ENCODE peak calls at places on chromosomes 12 and 14, in seven cellular contexts. N is endodermal cell, P is HCT116, D is neural progenitor cell, L is PC-9, U is endothelial cell of umbilical vein, S is stomach. H is an unnamed sample.

GRCh38 chr12:66118240-66118891 is 12.2 kb downstream of the LLPH start:
- DNase-seq in N (no peak), P (no peak), D (no peak), L (no peak), U (no peak), S (no peak), H (no peak)

GRCh38 chr12:128983371-128983770 is 130.1 kb downstream of the GLT1D1 start:
- DNase-seq in N (no peak), P (no peak), D (no peak), L (no peak), U (no peak), S (no peak), H (no peak)

GRCh38 chr14:22339277-22339676 is 249.7 kb downstream of the DAD1 start:
- DNase-seq in N (no peak), P (no peak), D (no peak), L (no peak), U (no peak), S (peak; percentile 46), H (peak; percentile 82)

GRCh38 chr12:1217191-1217949 is 226.3 kb downstream of the ERC1 start:
- DNase-seq in N (no peak), P (no peak), D (peak; percentile 50), L (peak; percentile 95), U (peak; percentile 89), S (no peak), H (no peak)

GRCh38 chr14:44820230-44820964 is 141.3 kb downstream of the KLHL28 start:
- DNase-seq in N (peak; percentile 90), P (no peak), D (peak; percentile 83), L (no peak), U (no peak), S (no peak), H (no peak)

GRCh38 chr12:48037267-48037915 is 33.1 kb upstream of the COL2A1 start:
- DNase-seq in N (peak; percentile 99), P (no peak), D (peak; percentile 95), L (no peak), U (no peak), S (no peak), H (peak; percentile 18)

GRCh38 chr12:62653740-62654139 is 187.1 kb downstream of the MON2 start:
- DNase-seq in N (peak; percentile 98), P (no peak), D (peak; percentile 38), L (no peak), U (no peak), S (no peak), H (no peak)

GRCh38 chr14:94919896-94920295 is 150.0 kb upstream of the GSC start:
- DNase-seq in N (no peak), P (no peak), D (no peak), L (no peak), U (no peak), S (no peak), H (no peak)

GRCh38 chr14:75426332-75427125 is 1.3 kb upstream of the JDP2 start:
- DNase-seq in N (no peak), P (no peak), D (no peak), L (no peak), U (no peak), S (no peak), H (no peak)

GRCh38 chr12:59149995-59150642 is 229.8 kb upstream of the LRIG3 start:
- DNase-seq in N (peak; percentile 52), P (peak; percentile 79), D (peak; percentile 91), L (peak; percentile 71), U (peak; percentile 89), S (no peak), H (peak; percentile 43)

GRCh38 chr14:75126121-75126544 is 715 bp downstream of the NEK9 start:
- DNase-seq in N (no peak), P (no peak), D (no peak), L (no peak), U (peak; percentile 33), S (no peak), H (no peak)

GRCh38 chr14:68365228-68365627 is 427.6 kb downstream of the ZFP36L1 start:
- DNase-seq in N (no peak), P (peak; percentile 8), D (no peak), L (peak; percentile 46), U (peak; percentile 43), S (no peak), H (peak; percentile 16)

GRCh38 chr14:101065696-101066694 is 162.5 kb upstream of the RTL1 start:
- DNase-seq in N (peak; percentile 20), P (no peak), D (no peak), L (no peak), U (no peak), S (no peak), H (no peak)

GRCh38 chr12:65778268-65779090 is 45.8 kb upstream of the HMGA2 start:
- DNase-seq in N (no peak), P (no peak), D (no peak), L (peak; percentile 52), U (peak; percentile 61), S (no peak), H (no peak)

GRCh38 chr12:45166056-45166455 is 49.8 kb upstream of the ANO6 start:
- DNase-seq in N (no peak), P (no peak), D (no peak), L (no peak), U (peak; percentile 11), S (no peak), H (no peak)

GRCh38 chr12:82723093-82723492 is 36.4 kb downstream of the TMTC2 start:
- DNase-seq in N (no peak), P (no peak), D (no peak), L (no peak), U (no peak), S (no peak), H (no peak)

GRCh38 chr14:63770187-63770807 is 42.4 kb upstream of the SGPP1 start:
- DNase-seq in N (peak; percentile 68), P (peak; percentile 36), D (peak; percentile 21), L (peak; percentile 50), U (peak; percentile 63), S (peak; percentile 54), H (peak; percentile 16)

GRCh38 chr12:4857472-4858291 is 52.0 kb upstream of the KCNA1 start:
- DNase-seq in N (peak; percentile 98), P (peak; percentile 39), D (peak; percentile 89), L (no peak), U (peak; percentile 63), S (peak; percentile 78), H (peak; percentile 20)

GRCh38 chr14:102450206-102451063 is 59.1 kb downstream of the ANKRD9 start:
- DNase-seq in N (no peak), P (no peak), D (no peak), L (no peak), U (no peak), S (no peak), H (no peak)

GRCh38 chr12:103269962-103270361 is 225.8 kb downstream of the C12orf42 start:
- DNase-seq in N (no peak), P (no peak), D (no peak), L (no peak), U (no peak), S (no peak), H (no peak)

GRCh38 chr12:48924617-48925217 is 575 bp downstream of the FKBP11 start:
- DNase-seq in N (peak; percentile 90), P (no peak), D (peak; percentile 58), L (no peak), U (peak; percentile 78), S (peak; percentile 66), H (no peak)

GRCh38 chr12:129193263-129193871 is 340.1 kb downstream of the GLT1D1 start:
- DNase-seq in N (peak; percentile 90), P (no peak), D (peak; percentile 37), L (no peak), U (no peak), S (peak; percentile 34), H (no peak)

GRCh38 chr12:7935773-7936581 is at the start of gene SLC2A3:
- DNase-seq in N (peak; percentile 97), P (no peak), D (peak; percentile 72), L (peak; percentile 86), U (peak; percentile 85), S (peak; percentile 32), H (peak; percentile 88)
- H3K9me3 ChIP-seq in N (peaks cover 5% of the 10 kb centered on the region), P (no peaks in the 10 kb centered on the region), D (no peaks in the 10 kb centered on the region), L (no peaks in the 10 kb centered on the region), U (no peaks in the 10 kb centered on the region), S (no peaks in the 10 kb centered on the region), H (no peaks in the 10 kb centered on the region)

DNA sequence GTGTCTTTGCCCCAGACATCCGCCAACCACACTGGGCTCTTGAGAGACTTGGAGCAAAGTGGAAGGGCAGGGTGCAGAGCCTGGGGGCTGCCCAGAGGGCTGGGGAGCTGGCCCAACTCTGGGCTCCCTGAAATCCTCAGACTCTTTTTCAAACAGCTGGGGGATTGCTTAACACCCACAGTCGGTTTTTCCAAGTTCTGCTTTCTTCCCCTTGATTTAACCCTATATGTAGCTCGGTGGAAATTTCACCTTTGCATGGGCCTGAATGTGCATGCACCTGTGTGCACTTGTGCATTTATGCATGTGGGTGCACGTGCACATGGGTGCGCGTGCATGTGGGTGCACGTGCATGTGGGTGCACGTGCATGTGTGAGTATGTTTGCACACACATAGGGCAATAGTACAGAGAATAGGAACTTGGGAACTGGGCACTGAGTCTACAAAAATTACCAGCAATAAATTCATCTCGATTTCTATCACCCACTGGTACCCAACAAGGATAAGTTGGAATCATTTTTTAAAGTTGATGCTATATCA is 52.3 kb upstream of the RFLNA start:
- DNase-seq in N (no peak), P (no peak), D (no peak), L (no peak), U (no peak), S (no peak), H (no peak)
- H3K27ac ChIP-seq in N (no peak overlapping the region), P (no peak overlapping the region), D (no peak overlapping the region), L (no peak overlapping the region), U (no peak overlapping the region), S (no peak overlapping the region), H (no peak overlapping the region)

DNA sequence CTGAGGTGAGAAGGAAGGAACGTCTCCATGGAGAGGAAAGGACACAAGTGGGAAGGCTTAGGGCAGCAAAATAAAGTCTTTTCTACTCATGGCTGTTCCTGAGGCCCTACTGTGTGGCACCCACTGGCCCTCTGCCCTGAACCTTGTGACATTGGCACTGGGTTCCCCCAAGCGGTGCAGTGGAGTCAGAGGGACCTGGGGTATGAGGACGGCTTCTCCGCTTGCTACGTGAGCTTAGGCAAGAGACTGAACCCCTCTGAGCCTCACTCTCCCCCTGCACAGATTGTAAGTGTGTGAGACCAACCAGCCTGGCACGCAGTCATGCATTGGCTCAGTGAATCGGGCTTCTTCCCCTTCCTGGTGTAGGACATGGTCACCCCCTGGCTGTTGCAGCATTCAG is 19.7 kb downstream of the SLC6A12 start:
- DNase-seq in N (no peak), P (no peak), D (no peak), L (no peak), U (no peak), S (no peak), H (no peak)
- H3K27me3 ChIP-seq in N (peaks cover 23% of the 10 kb centered on the region), P (peaks cover 6% of the 10 kb centered on the region), D (peaks cover 52% of the 10 kb centered on the region), L (peaks cover 90% of the 10 kb centered on the region), U (no peaks in the 10 kb centered on the region), S (peaks cover 36% of the 10 kb centered on the region), H (peaks cover 52% of the 10 kb centered on the region)

DNA sequence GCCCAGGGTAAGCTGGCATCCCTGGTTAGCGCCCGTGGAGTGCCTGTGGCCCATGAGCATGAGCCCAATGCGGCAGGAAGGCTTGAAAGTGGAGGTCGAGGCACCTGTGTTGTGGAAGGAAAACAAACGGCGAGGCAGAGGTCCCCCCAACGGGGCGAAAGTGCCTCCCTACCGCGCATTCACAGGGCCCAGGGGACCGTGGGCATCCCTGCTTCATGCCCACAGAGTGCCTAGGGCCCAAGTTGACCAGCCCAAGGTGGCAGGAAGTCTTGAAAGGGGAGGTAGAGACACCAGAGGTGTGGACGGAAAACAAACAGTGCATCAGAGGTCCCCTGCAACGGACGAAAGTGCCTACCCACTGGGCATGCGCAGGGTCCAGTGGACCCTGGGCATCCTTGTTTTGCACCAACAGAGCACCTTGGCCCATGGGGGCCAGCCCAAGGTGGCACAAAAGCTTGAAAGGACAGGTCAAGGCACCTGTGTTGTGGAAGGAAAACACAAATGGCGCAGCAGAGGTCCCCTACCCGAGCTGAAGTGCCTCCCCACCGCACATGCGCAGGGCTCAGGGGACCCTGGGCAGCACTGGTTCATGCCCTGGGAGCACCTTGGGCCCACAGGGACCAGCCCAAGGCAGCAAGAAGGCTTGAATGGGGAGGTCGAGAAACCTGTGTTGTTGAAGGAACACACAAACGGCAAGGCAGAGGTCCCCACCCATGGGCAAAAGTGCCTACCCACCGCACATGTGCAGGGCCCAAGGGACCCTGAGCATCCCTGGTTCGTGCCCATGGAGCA is 377.5 kb downstream of the ALG10 start:
- DNase-seq in N (peak; percentile 22), P (no peak), D (no peak), L (no peak), U (no peak), S (peak; percentile 20), H (no peak)
- H3K9me3 ChIP-seq in N (peaks cover 26% of the 10 kb centered on the region), P (no peaks in the 10 kb centered on the region), D (no peaks in the 10 kb centered on the region), L (no peaks in the 10 kb centered on the region), U (peaks cover 3% of the 10 kb centered on the region), S (peaks cover 11% of the 10 kb centered on the region), H (peaks cover 100% of the 10 kb centered on the region)